ENCODE peak calls at places on chromosomes 3 and 15, in ten cellular contexts. Y is activated CD4-positive, alpha-beta T cell treated with anti-CD3 and anti-CD28 coated beads for 4 hours; E is NCI-H1436; L is fibroblast of the aortic adventitia; X is mammary epithelial cell; H is cardiac fibroblast; R is NCI-H1417; U is A549; W is NCI-H1092 treated with DMSO at 0.1 percent for 48 hours; K is HFFc6. F is an unnamed sample.

GRCh38 chr3:46512191-46512590 is 14.4 kb downstream of the RTP3 start:
- DNase-seq in W (no peak), X (no peak), R (no peak), H (no peak), Y (no peak), E (no peak), K (no peak), U (no peak), L (no peak), F (no peak)

GRCh38 chr3:138059261-138059660 is 49.3 kb downstream of the CLDN18 start:
- DNase-seq in E (no peak), Y (no peak), X (no peak), U (no peak), W (no peak), L (peak), H (peak), R (no peak), K (no peak), F (no peak)

GRCh38 chr15:78672285-78673003 is 31.4 kb upstream of the CHRNB4 start:
- DNase-seq in Y (no peak), E (no peak), L (no peak), X (peak), W (no peak), H (no peak), R (no peak), K (no peak), U (no peak), F (no peak)

GRCh38 chr15:47961401-47962090 is 159.2 kb upstream of the SLC24A5 start:
- DNase-seq in U (no peak), E (no peak), X (no peak), K (no peak), Y (no peak), H (no peak), W (peak), R (no peak), L (no peak), F (no peak)

GRCh38 chr15:86691091-86691490 is 611.4 kb downstream of the AGBL1 start:
- DNase-seq in K (no peak), W (no peak), Y (no peak), R (peak), H (no peak), E (no peak), X (no peak), L (no peak), U (no peak), F (no peak)

GRCh38 chr3:177427096-177427495 is 229.8 kb upstream of the TBL1XR1 start:
- DNase-seq in Y (peak), H (no peak), R (no peak), X (no peak), L (no peak), U (no peak), E (no peak), W (no peak), K (no peak), F (no peak)

GRCh38 chr3:17894434-17895060 is 152.1 kb upstream of the TBC1D5 start:
- DNase-seq in Y (no peak), R (no peak), W (peak), L (peak), K (peak), X (peak), H (peak), U (no peak), E (peak), F (no peak)

GRCh38 chr3:124620600-124621063 is 109.6 kb upstream of the UMPS start:
- DNase-seq in L (peak), H (peak), X (no peak), E (no peak), K (peak), R (no peak), U (peak), W (no peak), Y (peak), F (no peak)

GRCh38 chr3:8972614-8973013 is 9.3 kb upstream of the RAD18 start:
- DNase-seq in X (peak), K (peak), R (no peak), U (no peak), Y (no peak), L (peak), W (no peak), E (no peak), H (peak), F (peak)

GRCh38 chr3:167246252-167246651 is 133.8 kb downstream of the ZBBX start:
- DNase-seq in E (no peak), R (no peak), W (no peak), H (no peak), U (no peak), L (no peak), K (no peak), X (no peak), Y (no peak), F (no peak)

GRCh38 chr3:194518652-194519051 is 31.9 kb upstream of the ATP13A3 start:
- DNase-seq in U (no peak), H (peak), W (no peak), Y (no peak), E (no peak), L (peak), X (peak), R (no peak), K (no peak), F (no peak)

GRCh38 chr15:86863226-86863915 is 783.7 kb downstream of the AGBL1 start:
- DNase-seq in X (peak), W (no peak), R (peak), U (no peak), K (no peak), L (peak), E (no peak), Y (no peak), H (no peak), F (no peak)

GRCh38 chr3:33363113-33363800 is 76.9 kb downstream of the UBP1 start:
- DNase-seq in H (no peak), L (no peak), W (no peak), Y (no peak), R (no peak), U (no peak), E (no peak), K (no peak), X (peak), F (no peak)

GRCh38 chr3:127226946-127227842 is 34.3 kb downstream of the PRR23E start:
- DNase-seq in R (no peak), X (peak), U (no peak), H (no peak), Y (peak), E (no peak), L (no peak), W (no peak), K (no peak), F (no peak)

GRCh38 chr3:193301441-193301840 is 60.4 kb downstream of the PLAAT1 start:
- DNase-seq in K (no peak), W (no peak), E (peak), Y (no peak), H (no peak), X (peak), R (no peak), L (peak), U (no peak), F (no peak)

GRCh38 chr3:190053919-190054672 is 66.6 kb downstream of the P3H2 start:
- DNase-seq in R (no peak), Y (no peak), H (peak), L (peak), U (peak), X (peak), W (no peak), K (peak), E (no peak), F (no peak)

GRCh38 chr3:53594276-53594675 is 99.9 kb downstream of the CACNA1D start:
- DNase-seq in L (no peak), U (no peak), K (no peak), Y (no peak), E (no peak), H (no peak), R (no peak), X (no peak), W (no peak), F (no peak)

GRCh38 chr3:135412475-135412874 is 553.1 kb upstream of the PPP2R3A start:
- DNase-seq in E (peak), R (peak), X (no peak), K (no peak), U (no peak), Y (no peak), H (no peak), L (no peak), W (no peak), F (peak)

GRCh38 chr15:47949815-47950214 is 171.0 kb upstream of the SLC24A5 start:
- DNase-seq in H (no peak), E (no peak), W (no peak), Y (no peak), R (no peak), X (no peak), L (no peak), U (no peak), K (no peak), F (no peak)